ENCODE peak calls at places on chromosome 20, in four cellular contexts. Y is activated T-cell treated with anti-CD3 and anti-CD28 coated beads for 1 hour, J is Peyer's patch, S is pancreas. F is an unnamed sample.

GRCh38 chr20:57659131-57659788 is 39.0 kb upstream of the ZBP1 start:
- DNase-seq in Y (no peak), J (peak), S (peak), F (peak)

GRCh38 chr20:49381558-49382493 is 100.6 kb downstream of the KCNB1 start:
- DNase-seq in Y (no peak), J (peak), S (peak), F (peak)

GRCh38 chr20:41152108-41152757 is 14.9 kb downstream of the PLCG1 start:
- DNase-seq in Y (no peak), J (no peak), S (no peak), F (no peak)

GRCh38 chr20:57398231-57398821 is 7.1 kb downstream of the RBM38 start:
- DNase-seq in Y (peak), J (peak), S (peak), F (no peak)

GRCh38 chr20:16415079-16415478 is 158.2 kb downstream of the KIF16B start:
- DNase-seq in Y (no peak), J (no peak), S (no peak), F (no peak)

GRCh38 chr20:37935435-37935834 is 32.5 kb downstream of the VSTM2L start:
- DNase-seq in Y (no peak), J (peak), S (no peak), F (peak)

GRCh38 chr20:7924692-7925091 is 15.6 kb downstream of the HAO1 start:
- DNase-seq in Y (no peak), J (no peak), S (no peak), F (no peak)

GRCh38 chr20:32227744-32228688 is 20.3 kb downstream of the POFUT1 start:
- DNase-seq in Y (no peak), J (peak), S (no peak), F (no peak)

GRCh38 chr20:57417051-57417689 is 26.0 kb downstream of the RBM38 start:
- DNase-seq in Y (no peak), J (no peak), S (no peak), F (no peak)

GRCh38 chr20:11891081-11891826 is 26.4 kb upstream of the BTBD3 start:
- DNase-seq in Y (no peak), J (peak), S (peak), F (peak)

GRCh38 chr20:49583669-49584417 is 15.9 kb upstream of the PTGIS start:
- DNase-seq in Y (no peak), J (peak), S (peak), F (peak)

GRCh38 chr20:19812056-19812455 is 54.0 kb downstream of the RIN2 start:
- DNase-seq in Y (no peak), J (no peak), S (no peak), F (no peak)

GRCh38 chr20:2795451-2795850 is 5.0 kb downstream of the CPXM1 start:
- DNase-seq in Y (no peak), J (no peak), S (no peak), F (no peak)

GRCh38 chr20:61497029-61497627 is 245.1 kb downstream of the CDH4 start:
- DNase-seq in Y (no peak), J (no peak), S (no peak), F (no peak)

GRCh38 chr20:43846516-43846905 is 68.1 kb upstream of the TOX2 start:
- DNase-seq in Y (no peak), J (no peak), S (no peak), F (peak)

GRCh38 chr20:56245761-56246160 is 2.8 kb upstream of the MC3R start:
- DNase-seq in Y (no peak), J (no peak), S (no peak), F (no peak)

GRCh38 chr20:34175879-34176278 is 63.8 kb upstream of the EIF2S2 start:
- DNase-seq in Y (no peak), J (no peak), S (no peak), F (no peak)

F was measured in left lobe of liver.